ENCODE peak calls at places on chromosomes 13 and 19, in eight cellular contexts. One of them, this sample, is unnamed.

GRCh38 chr13:71522976-71523517 is 344.0 kb downstream of the DACH1 start:
- DNase-seq in heart right ventricle: no peak
- DNase-seq in neural crest cell: no peak
- DNase-seq in HT-29: no peak
- DNase-seq in colonic mucosa: no peak
- DNase-seq in NCI-H1105: peak
- DNase-seq in RPMI7951: no peak
- DNase-seq in AG04450: no peak
- DNase-seq in this sample: no peak

GRCh38 chr19:7618366-7618765 is 11.0 kb downstream of the XAB2 start:
- DNase-seq in heart right ventricle: no peak
- DNase-seq in neural crest cell: no peak
- DNase-seq in HT-29: peak
- DNase-seq in colonic mucosa: peak
- DNase-seq in NCI-H1105: no peak
- DNase-seq in RPMI7951: no peak
- DNase-seq in AG04450: no peak
- DNase-seq in this sample: no peak

GRCh38 chr19:1744133-1744665 is 9.1 kb upstream of the ONECUT3 start:
- DNase-seq in heart right ventricle: no peak
- DNase-seq in neural crest cell: no peak
- DNase-seq in HT-29: no peak
- DNase-seq in colonic mucosa: no peak
- DNase-seq in NCI-H1105: no peak
- DNase-seq in RPMI7951: no peak
- DNase-seq in AG04450: no peak
- DNase-seq in this sample: no peak

GRCh38 chr19:3368848-3369336 is 2.5 kb downstream of the NFIC start:
- DNase-seq in heart right ventricle: no peak
- DNase-seq in neural crest cell: no peak
- DNase-seq in HT-29: no peak
- DNase-seq in colonic mucosa: no peak
- DNase-seq in NCI-H1105: no peak
- DNase-seq in RPMI7951: peak
- DNase-seq in AG04450: no peak
- DNase-seq in this sample: no peak

GRCh38 chr19:13799669-13800068 is 4.4 kb downstream of the ZSWIM4 start:
- DNase-seq in heart right ventricle: no peak
- DNase-seq in neural crest cell: no peak
- DNase-seq in HT-29: no peak
- DNase-seq in colonic mucosa: no peak
- DNase-seq in NCI-H1105: no peak
- DNase-seq in RPMI7951: no peak
- DNase-seq in AG04450: no peak
- DNase-seq in this sample: no peak

GRCh38 chr13:75307370-75307984 is 174.5 kb downstream of the TBC1D4 start:
- DNase-seq in heart right ventricle: no peak
- DNase-seq in neural crest cell: no peak
- DNase-seq in HT-29: no peak
- DNase-seq in colonic mucosa: no peak
- DNase-seq in NCI-H1105: no peak
- DNase-seq in RPMI7951: no peak
- DNase-seq in AG04450: no peak
- DNase-seq in this sample: no peak

GRCh38 chr13:112702983-112703379 is 13.1 kb downstream of the ATP11A start:
- DNase-seq in heart right ventricle: no peak
- DNase-seq in neural crest cell: no peak
- DNase-seq in HT-29: no peak
- DNase-seq in colonic mucosa: no peak
- DNase-seq in NCI-H1105: no peak
- DNase-seq in RPMI7951: no peak
- DNase-seq in AG04450: no peak
- DNase-seq in this sample: no peak

GRCh38 chr13:95643471-95643813 is 1.1 kb downstream of the DZIP1 start:
- DNase-seq in heart right ventricle: no peak
- DNase-seq in neural crest cell: no peak
- DNase-seq in HT-29: no peak
- DNase-seq in colonic mucosa: no peak
- DNase-seq in NCI-H1105: peak
- DNase-seq in RPMI7951: peak
- DNase-seq in AG04450: no peak
- DNase-seq in this sample: peak

GRCh38 chr13:24911135-24911524 is 147.2 kb downstream of the RNF17 start:
- DNase-seq in heart right ventricle: no peak
- DNase-seq in neural crest cell: no peak
- DNase-seq in HT-29: peak
- DNase-seq in colonic mucosa: no peak
- DNase-seq in NCI-H1105: no peak
- DNase-seq in RPMI7951: peak
- DNase-seq in AG04450: no peak
- DNase-seq in this sample: no peak

GRCh38 chr13:64529874-64530485 is 2700.2 kb downstream of the PCDH9 start:
- DNase-seq in heart right ventricle: no peak
- DNase-seq in neural crest cell: no peak
- DNase-seq in HT-29: peak
- DNase-seq in colonic mucosa: no peak
- DNase-seq in NCI-H1105: peak
- DNase-seq in RPMI7951: peak
- DNase-seq in AG04450: no peak
- DNase-seq in this sample: peak

GRCh38 chr19:2743099-2743498 is 3.3 kb upstream of the SLC39A3 start:
- DNase-seq in heart right ventricle: no peak
- DNase-seq in neural crest cell: no peak
- DNase-seq in HT-29: no peak
- DNase-seq in colonic mucosa: no peak
- DNase-seq in NCI-H1105: no peak
- DNase-seq in RPMI7951: no peak
- DNase-seq in AG04450: no peak
- DNase-seq in this sample: no peak

GRCh38 chr13:98837896-98838295 is 85.4 kb upstream of the SLC15A1 start:
- DNase-seq in heart right ventricle: no peak
- DNase-seq in neural crest cell: no peak
- DNase-seq in HT-29: no peak
- DNase-seq in colonic mucosa: no peak
- DNase-seq in NCI-H1105: no peak
- DNase-seq in RPMI7951: no peak
- DNase-seq in AG04450: no peak
- DNase-seq in this sample: no peak

GRCh38 chr13:86006317-86006716 is 207.1 kb upstream of the SLITRK6 start:
- DNase-seq in heart right ventricle: no peak
- DNase-seq in neural crest cell: no peak
- DNase-seq in HT-29: no peak
- DNase-seq in colonic mucosa: no peak
- DNase-seq in NCI-H1105: no peak
- DNase-seq in RPMI7951: no peak
- DNase-seq in AG04450: no peak
- DNase-seq in this sample: no peak

GRCh38 chr13:80577951-80578670 is 237.2 kb upstream of the SPRY2 start:
- DNase-seq in heart right ventricle: peak
- DNase-seq in neural crest cell: no peak
- DNase-seq in HT-29: no peak
- DNase-seq in colonic mucosa: no peak
- DNase-seq in NCI-H1105: no peak
- DNase-seq in RPMI7951: no peak
- DNase-seq in AG04450: no peak
- DNase-seq in this sample: peak

GRCh38 chr19:3823345-3823704 is 37.1 kb upstream of the MATK start:
- DNase-seq in heart right ventricle: no peak
- DNase-seq in neural crest cell: no peak
- DNase-seq in HT-29: no peak
- DNase-seq in colonic mucosa: no peak
- DNase-seq in NCI-H1105: no peak
- DNase-seq in RPMI7951: no peak
- DNase-seq in AG04450: no peak
- DNase-seq in this sample: no peak

GRCh38 chr19:6103217-6103644 is 7.1 kb downstream of the RFX2 start:
- DNase-seq in heart right ventricle: peak
- DNase-seq in neural crest cell: no peak
- DNase-seq in HT-29: no peak
- DNase-seq in colonic mucosa: no peak
- DNase-seq in NCI-H1105: no peak
- DNase-seq in RPMI7951: peak
- DNase-seq in AG04450: peak
- DNase-seq in this sample: no peak

GRCh38 chr13:25371608-25372274 is at the start of gene ATP8A2:
- DNase-seq in heart right ventricle: no peak
- DNase-seq in neural crest cell: peak
- DNase-seq in HT-29: no peak
- DNase-seq in colonic mucosa: no peak
- DNase-seq in NCI-H1105: no peak
- DNase-seq in RPMI7951: no peak
- DNase-seq in AG04450: no peak
- DNase-seq in this sample: peak

GRCh38 chr13:26299168-26299788 is 45.3 kb downstream of the CDK8 start:
- DNase-seq in heart right ventricle: no peak
- DNase-seq in neural crest cell: no peak
- DNase-seq in HT-29: no peak
- DNase-seq in colonic mucosa: no peak
- DNase-seq in NCI-H1105: no peak
- DNase-seq in RPMI7951: no peak
- DNase-seq in AG04450: no peak
- DNase-seq in this sample: no peak

GRCh38 chr13:114087430-114087829 is 45.0 kb downstream of the RASA3 start:
- DNase-seq in heart right ventricle: no peak
- DNase-seq in neural crest cell: no peak
- DNase-seq in HT-29: no peak
- DNase-seq in colonic mucosa: no peak
- DNase-seq in NCI-H1105: no peak
- DNase-seq in RPMI7951: no peak
- DNase-seq in AG04450: no peak
- DNase-seq in this sample: no peak

GRCh38 chr19:35577918-35578317 is 8.1 kb upstream of the PMIS2 start:
- DNase-seq in heart right ventricle: no peak
- DNase-seq in neural crest cell: no peak
- DNase-seq in HT-29: no peak
- DNase-seq in colonic mucosa: no peak
- DNase-seq in NCI-H1105: no peak
- DNase-seq in RPMI7951: no peak
- DNase-seq in AG04450: no peak
- DNase-seq in this sample: no peak

GRCh38 chr13:49536144-49536873 is 40.6 kb downstream of the PHF11 start:
- DNase-seq in heart right ventricle: no peak
- DNase-seq in neural crest cell: no peak
- DNase-seq in HT-29: no peak
- DNase-seq in colonic mucosa: no peak
- DNase-seq in NCI-H1105: no peak
- DNase-seq in RPMI7951: no peak
- DNase-seq in AG04450: no peak
- DNase-seq in this sample: no peak

GRCh38 chr13:109159650-109160309 is 530.4 kb downstream of the MYO16 start:
- DNase-seq in heart right ventricle: no peak
- DNase-seq in neural crest cell: no peak
- DNase-seq in HT-29: no peak
- DNase-seq in colonic mucosa: no peak
- DNase-seq in NCI-H1105: no peak
- DNase-seq in RPMI7951: no peak
- DNase-seq in AG04450: no peak
- DNase-seq in this sample: no peak

GRCh38 chr13:59715591-59715990 is 448.1 kb downstream of the DIAPH3 start:
- DNase-seq in heart right ventricle: no peak
- DNase-seq in neural crest cell: no peak
- DNase-seq in HT-29: no peak
- DNase-seq in colonic mucosa: no peak
- DNase-seq in NCI-H1105: no peak
- DNase-seq in RPMI7951: no peak
- DNase-seq in AG04450: no peak
- DNase-seq in this sample: no peak

GRCh38 chr13:52980695-52981094 is 47.9 kb upstream of the OLFM4 start:
- DNase-seq in heart right ventricle: no peak
- DNase-seq in neural crest cell: no peak
- DNase-seq in HT-29: no peak
- DNase-seq in colonic mucosa: no peak
- DNase-seq in NCI-H1105: no peak
- DNase-seq in RPMI7951: no peak
- DNase-seq in AG04450: no peak
- DNase-seq in this sample: no peak

GRCh38 chr19:6424939-6425731 is 524 bp upstream of the KHSRP start:
- DNase-seq in heart right ventricle: peak
- DNase-seq in neural crest cell: peak
- DNase-seq in HT-29: peak
- DNase-seq in colonic mucosa: peak
- DNase-seq in NCI-H1105: peak
- DNase-seq in RPMI7951: peak
- DNase-seq in AG04450: peak
- DNase-seq in this sample: peak

GRCh38 chr13:28583661-28584091 is 75.3 kb upstream of the POMP start:
- DNase-seq in heart right ventricle: no peak
- DNase-seq in neural crest cell: no peak
- DNase-seq in HT-29: no peak
- DNase-seq in colonic mucosa: no peak
- DNase-seq in NCI-H1105: no peak
- DNase-seq in RPMI7951: no peak
- DNase-seq in AG04450: no peak
- DNase-seq in this sample: no peak

GRCh38 chr19:2428027-2428690 is 773 bp upstream of the TIMM13 start:
- DNase-seq in heart right ventricle: no peak
- DNase-seq in neural crest cell: no peak
- DNase-seq in HT-29: peak
- DNase-seq in colonic mucosa: peak
- DNase-seq in NCI-H1105: peak
- DNase-seq in RPMI7951: peak
- DNase-seq in AG04450: no peak
- DNase-seq in this sample: peak

GRCh38 chr13:33114146-33114545 is 97.9 kb downstream of the KL start:
- DNase-seq in heart right ventricle: no peak
- DNase-seq in neural crest cell: no peak
- DNase-seq in HT-29: no peak
- DNase-seq in colonic mucosa: no peak
- DNase-seq in NCI-H1105: no peak
- DNase-seq in RPMI7951: no peak
- DNase-seq in AG04450: no peak
- DNase-seq in this sample: no peak

GRCh38 chr13:113855012-113855921 is 8.6 kb downstream of the GAS6 start:
- DNase-seq in heart right ventricle: no peak
- DNase-seq in neural crest cell: no peak
- DNase-seq in HT-29: no peak
- DNase-seq in colonic mucosa: peak
- DNase-seq in NCI-H1105: no peak
- DNase-seq in RPMI7951: peak
- DNase-seq in AG04450: no peak
- DNase-seq in this sample: no peak

GRCh38 chr19:31351212-31352193 is 2.3 kb upstream of the TSHZ3 start:
- DNase-seq in heart right ventricle: peak
- DNase-seq in neural crest cell: no peak
- DNase-seq in HT-29: no peak
- DNase-seq in colonic mucosa: no peak
- DNase-seq in NCI-H1105: no peak
- DNase-seq in RPMI7951: peak
- DNase-seq in AG04450: no peak
- DNase-seq in this sample: peak

GRCh38 chr19:53671621-53672111 is 39.9 kb downstream of the DPRX start:
- DNase-seq in heart right ventricle: no peak
- DNase-seq in neural crest cell: no peak
- DNase-seq in HT-29: no peak
- DNase-seq in colonic mucosa: no peak
- DNase-seq in NCI-H1105: no peak
- DNase-seq in RPMI7951: peak
- DNase-seq in AG04450: no peak
- DNase-seq in this sample: no peak

GRCh38 chr19:52896431-52897148 is 845 bp downstream of the ZNF320 start:
- DNase-seq in heart right ventricle: peak
- DNase-seq in neural crest cell: peak
- DNase-seq in HT-29: peak
- DNase-seq in colonic mucosa: peak
- DNase-seq in NCI-H1105: no peak
- DNase-seq in RPMI7951: peak
- DNase-seq in AG04450: no peak
- DNase-seq in this sample: peak

GRCh38 chr13:66553391-66553790 is 676.7 kb downstream of the PCDH9 start:
- DNase-seq in heart right ventricle: no peak
- DNase-seq in neural crest cell: no peak
- DNase-seq in HT-29: no peak
- DNase-seq in colonic mucosa: no peak
- DNase-seq in NCI-H1105: no peak
- DNase-seq in RPMI7951: no peak
- DNase-seq in AG04450: no peak
- DNase-seq in this sample: no peak

GRCh38 chr19:48415395-48415794 is 21.9 kb downstream of the GRIN2D start:
- DNase-seq in heart right ventricle: peak
- DNase-seq in neural crest cell: no peak
- DNase-seq in HT-29: peak
- DNase-seq in colonic mucosa: peak
- DNase-seq in NCI-H1105: no peak
- DNase-seq in RPMI7951: peak
- DNase-seq in AG04450: no peak
- DNase-seq in this sample: peak